ENCODE peak calls at places on chromosomes 12 and 14, in ten cellular contexts. One of them, this sample, is unnamed. For H3K4me1 and H3K9me3, the result is how much of the 10 kb centered on the place peaks cover.

GRCh38 chr12:17215754-17216153 is 609.8 kb upstream of the LMO3 start:
- DNase-seq in aorta: no peak
- DNase-seq in left ventricle myocardium inferior: no peak
- DNase-seq in lung: no peak
- DNase-seq in CD8-positive, alpha-beta T cell: no peak
- DNase-seq in cardiac muscle cell: no peak
- DNase-seq in heart left ventricle: no peak
- DNase-seq in GM23248: no peak
- DNase-seq in CD4-positive, CD25-positive, alpha-beta regulatory T cell: no peak
- DNase-seq in Peyer's patch: no peak
- DNase-seq in this sample: no peak

GRCh38 chr12:40099423-40099853 is 6.4 kb downstream of the SLC2A13 start:
- DNase-seq in aorta: no peak
- DNase-seq in left ventricle myocardium inferior: no peak
- DNase-seq in lung: no peak
- DNase-seq in CD8-positive, alpha-beta T cell: no peak
- DNase-seq in cardiac muscle cell: no peak
- DNase-seq in heart left ventricle: no peak
- DNase-seq in GM23248: no peak
- DNase-seq in CD4-positive, CD25-positive, alpha-beta regulatory T cell: no peak
- DNase-seq in Peyer's patch: no peak
- DNase-seq in this sample: no peak

GRCh38 chr14:45361727-45362126 is 108.7 kb upstream of the MIS18BP1 start:
- DNase-seq in aorta: no peak
- DNase-seq in left ventricle myocardium inferior: no peak
- DNase-seq in lung: no peak
- DNase-seq in CD8-positive, alpha-beta T cell: no peak
- DNase-seq in cardiac muscle cell: no peak
- DNase-seq in heart left ventricle: no peak
- DNase-seq in GM23248: peak
- DNase-seq in CD4-positive, CD25-positive, alpha-beta regulatory T cell: no peak
- DNase-seq in Peyer's patch: no peak
- DNase-seq in this sample: no peak

GRCh38 chr14:92546347-92547053 is 32.9 kb downstream of the RIN3 start:
- DNase-seq in aorta: peak
- DNase-seq in left ventricle myocardium inferior: no peak
- DNase-seq in lung: no peak
- DNase-seq in CD8-positive, alpha-beta T cell: no peak
- DNase-seq in cardiac muscle cell: no peak
- DNase-seq in heart left ventricle: no peak
- DNase-seq in GM23248: peak
- DNase-seq in CD4-positive, CD25-positive, alpha-beta regulatory T cell: no peak
- DNase-seq in Peyer's patch: no peak
- DNase-seq in this sample: no peak

GRCh38 chr12:116667752-116668151 is 70.1 kb downstream of the SPRING1 start:
- DNase-seq in aorta: no peak
- DNase-seq in left ventricle myocardium inferior: no peak
- DNase-seq in lung: no peak
- DNase-seq in CD8-positive, alpha-beta T cell: no peak
- DNase-seq in cardiac muscle cell: no peak
- DNase-seq in heart left ventricle: no peak
- DNase-seq in GM23248: no peak
- DNase-seq in CD4-positive, CD25-positive, alpha-beta regulatory T cell: no peak
- DNase-seq in Peyer's patch: no peak
- DNase-seq in this sample: no peak

GRCh38 chr12:52156757-52157565 is 34.9 kb downstream of the KRT80 start:
- DNase-seq in aorta: peak
- DNase-seq in left ventricle myocardium inferior: peak
- DNase-seq in lung: peak
- DNase-seq in CD8-positive, alpha-beta T cell: peak
- DNase-seq in cardiac muscle cell: peak
- DNase-seq in heart left ventricle: peak
- DNase-seq in GM23248: peak
- DNase-seq in CD4-positive, CD25-positive, alpha-beta regulatory T cell: peak
- DNase-seq in Peyer's patch: peak
- DNase-seq in this sample: peak

GRCh38 chr12:121038861-121039654 is at the start of gene OASL:
- DNase-seq in aorta: no peak
- DNase-seq in left ventricle myocardium inferior: no peak
- DNase-seq in lung: no peak
- DNase-seq in CD8-positive, alpha-beta T cell: peak
- DNase-seq in cardiac muscle cell: no peak
- DNase-seq in heart left ventricle: peak
- DNase-seq in GM23248: peak
- DNase-seq in CD4-positive, CD25-positive, alpha-beta regulatory T cell: peak
- DNase-seq in Peyer's patch: peak
- DNase-seq in this sample: peak

GRCh38 chr12:51070004-51070403 is 13.4 kb downstream of the CSRNP2 start:
- DNase-seq in aorta: no peak
- DNase-seq in left ventricle myocardium inferior: no peak
- DNase-seq in lung: peak
- DNase-seq in CD8-positive, alpha-beta T cell: no peak
- DNase-seq in cardiac muscle cell: no peak
- DNase-seq in heart left ventricle: no peak
- DNase-seq in GM23248: no peak
- DNase-seq in CD4-positive, CD25-positive, alpha-beta regulatory T cell: no peak
- DNase-seq in Peyer's patch: no peak
- DNase-seq in this sample: no peak

GRCh38 chr14:68580676-68581075 is 212.2 kb downstream of the ZFP36L1 start:
- DNase-seq in aorta: no peak
- DNase-seq in left ventricle myocardium inferior: no peak
- DNase-seq in lung: no peak
- DNase-seq in CD8-positive, alpha-beta T cell: no peak
- DNase-seq in cardiac muscle cell: no peak
- DNase-seq in heart left ventricle: no peak
- DNase-seq in GM23248: no peak
- DNase-seq in CD4-positive, CD25-positive, alpha-beta regulatory T cell: no peak
- DNase-seq in Peyer's patch: no peak
- DNase-seq in this sample: no peak

GRCh38 chr12:104134882-104135281 is 3.1 kb downstream of the NFYB start:
- DNase-seq in aorta: no peak
- DNase-seq in left ventricle myocardium inferior: no peak
- DNase-seq in lung: no peak
- DNase-seq in CD8-positive, alpha-beta T cell: no peak
- DNase-seq in cardiac muscle cell: peak
- DNase-seq in heart left ventricle: no peak
- DNase-seq in GM23248: no peak
- DNase-seq in CD4-positive, CD25-positive, alpha-beta regulatory T cell: no peak
- DNase-seq in Peyer's patch: no peak
- DNase-seq in this sample: no peak

GRCh38 chr12:67096533-67097318 is 172.4 kb upstream of the CAND1 start:
- DNase-seq in aorta: no peak
- DNase-seq in left ventricle myocardium inferior: no peak
- DNase-seq in lung: no peak
- DNase-seq in CD8-positive, alpha-beta T cell: no peak
- DNase-seq in cardiac muscle cell: no peak
- DNase-seq in heart left ventricle: no peak
- DNase-seq in GM23248: peak
- DNase-seq in CD4-positive, CD25-positive, alpha-beta regulatory T cell: no peak
- DNase-seq in Peyer's patch: no peak
- DNase-seq in this sample: no peak

GRCh38 chr12:41777064-41777790 is 367.4 kb downstream of the GXYLT1 start:
- DNase-seq in aorta: no peak
- DNase-seq in left ventricle myocardium inferior: no peak
- DNase-seq in lung: no peak
- DNase-seq in CD8-positive, alpha-beta T cell: no peak
- DNase-seq in cardiac muscle cell: no peak
- DNase-seq in heart left ventricle: no peak
- DNase-seq in GM23248: no peak
- DNase-seq in CD4-positive, CD25-positive, alpha-beta regulatory T cell: no peak
- DNase-seq in Peyer's patch: no peak
- DNase-seq in this sample: no peak

GRCh38 chr12:91817512-91817911 is 328.1 kb downstream of the BTG1 start:
- DNase-seq in aorta: no peak
- DNase-seq in left ventricle myocardium inferior: no peak
- DNase-seq in lung: no peak
- DNase-seq in CD8-positive, alpha-beta T cell: no peak
- DNase-seq in cardiac muscle cell: no peak
- DNase-seq in heart left ventricle: no peak
- DNase-seq in GM23248: no peak
- DNase-seq in CD4-positive, CD25-positive, alpha-beta regulatory T cell: no peak
- DNase-seq in Peyer's patch: no peak
- DNase-seq in this sample: no peak

GRCh38 chr12:113359133-113359938 is 949 bp downstream of the PLBD2 start:
- DNase-seq in aorta: peak
- DNase-seq in left ventricle myocardium inferior: peak
- DNase-seq in lung: peak
- DNase-seq in CD8-positive, alpha-beta T cell: no peak
- DNase-seq in cardiac muscle cell: no peak
- DNase-seq in heart left ventricle: peak
- DNase-seq in GM23248: peak
- DNase-seq in CD4-positive, CD25-positive, alpha-beta regulatory T cell: peak
- DNase-seq in Peyer's patch: no peak
- DNase-seq in this sample: no peak

GRCh38 chr14:60509438-60510253 is 700 bp downstream of the SIX6 start:
- DNase-seq in aorta: no peak
- DNase-seq in left ventricle myocardium inferior: no peak
- DNase-seq in lung: no peak
- DNase-seq in CD8-positive, alpha-beta T cell: no peak
- DNase-seq in cardiac muscle cell: no peak
- DNase-seq in heart left ventricle: no peak
- DNase-seq in GM23248: no peak
- DNase-seq in CD4-positive, CD25-positive, alpha-beta regulatory T cell: no peak
- DNase-seq in Peyer's patch: no peak
- DNase-seq in this sample: no peak

GRCh38 chr12:98440165-98440581 is 75.2 kb upstream of the TMPO start:
- DNase-seq in aorta: no peak
- DNase-seq in left ventricle myocardium inferior: peak
- DNase-seq in lung: peak
- DNase-seq in CD8-positive, alpha-beta T cell: no peak
- DNase-seq in cardiac muscle cell: no peak
- DNase-seq in heart left ventricle: peak
- DNase-seq in GM23248: peak
- DNase-seq in CD4-positive, CD25-positive, alpha-beta regulatory T cell: no peak
- DNase-seq in Peyer's patch: no peak
- DNase-seq in this sample: no peak

GRCh38 chr14:73462078-73462715 is 3.9 kb upstream of the NUMB start:
- DNase-seq in aorta: no peak
- DNase-seq in left ventricle myocardium inferior: peak
- DNase-seq in lung: peak
- DNase-seq in CD8-positive, alpha-beta T cell: no peak
- DNase-seq in cardiac muscle cell: peak
- DNase-seq in heart left ventricle: peak
- DNase-seq in GM23248: peak
- DNase-seq in CD4-positive, CD25-positive, alpha-beta regulatory T cell: no peak
- DNase-seq in Peyer's patch: no peak
- DNase-seq in this sample: no peak

DNA sequence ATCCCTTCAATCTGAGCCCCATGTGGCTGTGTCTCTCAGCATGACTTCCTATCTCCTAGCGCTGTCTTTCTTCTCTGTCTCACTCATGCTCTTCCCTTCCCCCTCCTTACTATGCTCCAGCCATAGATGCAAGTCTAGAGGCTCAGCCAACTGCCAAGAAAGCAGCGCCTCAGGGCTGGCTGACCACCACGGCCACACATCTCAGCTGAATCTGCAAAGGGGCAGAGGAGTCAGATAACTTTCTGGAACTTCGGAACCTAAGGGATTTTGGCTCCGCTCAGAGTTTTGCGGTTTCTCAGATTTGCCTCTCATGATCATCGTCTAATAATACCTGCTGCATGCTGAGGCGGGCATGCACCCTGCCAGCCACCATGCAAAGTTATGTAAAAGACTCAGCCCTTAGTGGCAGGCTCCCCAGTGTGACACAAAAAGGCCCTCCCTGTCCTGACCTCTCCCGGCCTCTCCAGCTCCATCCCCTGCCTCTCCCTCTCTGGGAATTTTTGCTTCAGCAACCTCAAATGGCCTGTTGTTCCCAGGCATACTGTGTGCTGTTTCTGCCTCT is 5.0 kb upstream of the FGF6 start:
- DNase-seq in aorta: no peak
- DNase-seq in left ventricle myocardium inferior: no peak
- DNase-seq in lung: no peak
- DNase-seq in CD8-positive, alpha-beta T cell: no peak
- DNase-seq in cardiac muscle cell: peak
- DNase-seq in heart left ventricle: no peak
- DNase-seq in GM23248: no peak
- DNase-seq in CD4-positive, CD25-positive, alpha-beta regulatory T cell: no peak
- DNase-seq in Peyer's patch: no peak
- DNase-seq in this sample: no peak
- H3K4me3 ChIP-seq in aorta: no peak
- H3K4me3 ChIP-seq in left ventricle myocardium inferior: no peak
- H3K4me3 ChIP-seq in lung: no peak
- H3K4me3 ChIP-seq in CD8-positive, alpha-beta T cell: no peak
- H3K4me3 ChIP-seq in cardiac muscle cell: no peak
- H3K4me3 ChIP-seq in heart left ventricle: no peak
- H3K4me3 ChIP-seq in GM23248: no peak
- H3K4me3 ChIP-seq in CD4-positive, CD25-positive, alpha-beta regulatory T cell: no peak
- H3K4me3 ChIP-seq in Peyer's patch: no peak
- H3K4me3 ChIP-seq in this sample: no peak

GRCh38 chr14:105261781-105262180 is 13.4 kb downstream of the BTBD6 start:
- DNase-seq in aorta: no peak
- DNase-seq in left ventricle myocardium inferior: peak
- DNase-seq in lung: no peak
- DNase-seq in CD8-positive, alpha-beta T cell: no peak
- DNase-seq in cardiac muscle cell: no peak
- DNase-seq in heart left ventricle: peak
- DNase-seq in GM23248: no peak
- DNase-seq in CD4-positive, CD25-positive, alpha-beta regulatory T cell: no peak
- DNase-seq in Peyer's patch: no peak
- DNase-seq in this sample: no peak
- H3K4me1 ChIP-seq in aorta: under half
- H3K4me1 ChIP-seq in left ventricle myocardium inferior: under half
- H3K4me1 ChIP-seq in lung: under half
- H3K4me1 ChIP-seq in CD8-positive, alpha-beta T cell: under half
- H3K4me1 ChIP-seq in cardiac muscle cell: under half
- H3K4me1 ChIP-seq in heart left ventricle: under half
- H3K4me1 ChIP-seq in GM23248: under half
- H3K4me1 ChIP-seq in CD4-positive, CD25-positive, alpha-beta regulatory T cell: under half
- H3K4me1 ChIP-seq in Peyer's patch: under half
- H3K4me1 ChIP-seq in this sample: under half

DNA sequence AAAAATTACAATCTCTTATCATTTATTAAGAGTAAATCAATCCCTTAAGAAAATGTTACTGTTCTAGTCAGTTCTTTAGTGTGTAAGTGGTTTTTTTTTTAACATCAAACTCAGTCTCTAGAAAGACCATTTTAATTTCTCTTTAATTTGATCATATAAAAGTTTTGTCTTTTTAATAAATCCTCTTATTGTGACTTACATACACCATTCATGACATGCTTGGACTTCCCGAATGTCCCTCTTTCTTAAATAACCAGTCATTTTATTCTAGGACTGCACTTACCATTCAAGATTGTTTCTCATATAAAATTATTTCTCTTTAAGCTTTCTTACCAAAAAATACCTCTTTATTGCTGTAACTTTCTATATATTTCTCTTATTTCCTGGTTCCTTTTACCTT is 60.8 kb upstream of the EVL start:
- DNase-seq in aorta: no peak
- DNase-seq in left ventricle myocardium inferior: no peak
- DNase-seq in lung: no peak
- DNase-seq in CD8-positive, alpha-beta T cell: no peak
- DNase-seq in cardiac muscle cell: no peak
- DNase-seq in heart left ventricle: no peak
- DNase-seq in GM23248: no peak
- DNase-seq in CD4-positive, CD25-positive, alpha-beta regulatory T cell: no peak
- DNase-seq in Peyer's patch: no peak
- DNase-seq in this sample: no peak
- H3K9me3 ChIP-seq in aorta: under half
- H3K9me3 ChIP-seq in left ventricle myocardium inferior: under half
- H3K9me3 ChIP-seq in lung: under half
- H3K9me3 ChIP-seq in CD8-positive, alpha-beta T cell: under half
- H3K9me3 ChIP-seq in cardiac muscle cell: under half
- H3K9me3 ChIP-seq in heart left ventricle: under half
- H3K9me3 ChIP-seq in GM23248: under half
- H3K9me3 ChIP-seq in CD4-positive, CD25-positive, alpha-beta regulatory T cell: under half
- H3K9me3 ChIP-seq in Peyer's patch: under half
- H3K9me3 ChIP-seq in this sample: under half

GRCh38 chr14:97408937-97409860 is 612.0 kb downstream of the VRK1 start:
- DNase-seq in aorta: no peak
- DNase-seq in left ventricle myocardium inferior: no peak
- DNase-seq in lung: no peak
- DNase-seq in CD8-positive, alpha-beta T cell: no peak
- DNase-seq in cardiac muscle cell: no peak
- DNase-seq in heart left ventricle: no peak
- DNase-seq in GM23248: no peak
- DNase-seq in CD4-positive, CD25-positive, alpha-beta regulatory T cell: peak
- DNase-seq in Peyer's patch: no peak
- DNase-seq in this sample: peak
- H3K4me3 ChIP-seq in aorta: no peak
- H3K4me3 ChIP-seq in left ventricle myocardium inferior: no peak
- H3K4me3 ChIP-seq in lung: no peak
- H3K4me3 ChIP-seq in CD8-positive, alpha-beta T cell: no peak
- H3K4me3 ChIP-seq in cardiac muscle cell: no peak
- H3K4me3 ChIP-seq in heart left ventricle: no peak
- H3K4me3 ChIP-seq in GM23248: no peak
- H3K4me3 ChIP-seq in CD4-positive, CD25-positive, alpha-beta regulatory T cell: peak
- H3K4me3 ChIP-seq in Peyer's patch: no peak
- H3K4me3 ChIP-seq in this sample: peak

This sample was measured in naive thymus-derived CD4-positive, alpha-beta T cell.